ENCODE peak calls at places on chromosomes 3 and 15, in nine cellular contexts. I is fibroblast of lung, K is mammary epithelial cell, O is HFFc6, F is RWPE2, H is Calu3, S is progenitor cell of endocrine pancreas, Q is psoas muscle, A is heart left ventricle. B is an unnamed sample.

GRCh38 chr3:17136251-17136721 is 251.5 kb downstream of the PLCL2 start:
- DNase-seq in S (no peak), Q (no peak), H (no peak), I (peak), O (no peak), A (peak), F (no peak), K (no peak), B (peak)

GRCh38 chr3:32969656-32970055 is 18.2 kb downstream of the CCR4 start:
- DNase-seq in A (no peak), H (no peak), Q (no peak), O (no peak), S (no peak), K (no peak), I (no peak), F (no peak), B (no peak)

GRCh38 chr3:21036888-21037287 is 714.1 kb downstream of the ZNF385D start:
- DNase-seq in O (no peak), I (no peak), A (no peak), H (no peak), S (no peak), K (no peak), Q (no peak), F (no peak), B (no peak)

GRCh38 chr3:74546426-74546825 is 68.0 kb downstream of the CNTN3 start:
- DNase-seq in A (no peak), K (peak), I (peak), F (no peak), H (no peak), O (peak), S (no peak), Q (no peak), B (no peak)

GRCh38 chr15:45469429-45469828 is 53.1 kb downstream of the SLC30A4 start:
- DNase-seq in I (no peak), S (no peak), K (no peak), O (no peak), A (no peak), F (no peak), Q (no peak), H (no peak), B (no peak)

GRCh38 chr3:139037478-139037877 is 7.2 kb downstream of the PRR23C start:
- DNase-seq in H (no peak), I (no peak), K (no peak), A (no peak), Q (no peak), F (no peak), S (no peak), O (no peak), B (no peak)

GRCh38 chr15:65289261-65289854 is 2.7 kb upstream of the PARP16 start:
- DNase-seq in K (no peak), Q (no peak), H (no peak), O (no peak), A (no peak), S (no peak), I (no peak), F (no peak), B (no peak)

GRCh38 chr15:82122754-82123400 is 77.1 kb upstream of the MEX3B start:
- DNase-seq in O (peak), A (no peak), I (peak), H (peak), K (peak), F (peak), S (no peak), Q (peak), B (no peak)

GRCh38 chr15:88256261-88257230 is at the start of gene NTRK3:
- DNase-seq in H (no peak), O (no peak), S (no peak), K (peak), F (no peak), Q (no peak), A (no peak), I (peak), B (peak)

GRCh38 chr3:197494366-197495058 is 61.3 kb downstream of the BDH1 start:
- DNase-seq in H (peak), Q (no peak), K (peak), O (no peak), I (peak), F (no peak), A (no peak), S (no peak), B (no peak)

GRCh38 chr3:122825460-122825859 is 30.6 kb downstream of the SLC49A4 start:
- DNase-seq in F (no peak), S (no peak), H (no peak), I (no peak), K (no peak), O (no peak), Q (no peak), A (no peak), B (no peak)

GRCh38 chr3:151402349-151402748 is 17.8 kb upstream of the P2RY12 start:
- DNase-seq in I (no peak), K (no peak), Q (no peak), A (no peak), H (no peak), S (no peak), F (no peak), O (no peak), B (no peak)

GRCh38 chr3:14837864-14838263 is 19.1 kb downstream of the FGD5 start:
- DNase-seq in Q (no peak), O (no peak), H (no peak), I (no peak), S (no peak), F (no peak), A (peak), K (no peak), B (no peak)

GRCh38 chr15:69860316-69860715 is 237.4 kb downstream of the TLE3 start:
- DNase-seq in Q (no peak), K (no peak), A (no peak), F (no peak), I (no peak), O (no peak), S (no peak), H (no peak), B (no peak)

GRCh38 chr15:52745326-52746161 is 44.6 kb downstream of the ONECUT1 start:
- DNase-seq in Q (no peak), F (no peak), H (no peak), I (no peak), A (no peak), K (no peak), O (no peak), S (no peak), B (no peak)

GRCh38 chr3:46629571-46630517 is 17.5 kb downstream of the FAM240A start:
- DNase-seq in O (peak), K (peak), H (peak), I (peak), S (peak), A (peak), F (no peak), Q (peak), B (peak)

GRCh38 chr3:12894629-12895028 is 53.3 kb upstream of the RPL32 start:
- DNase-seq in A (peak), S (no peak), Q (peak), I (no peak), H (no peak), O (no peak), F (no peak), K (no peak), B (no peak)

GRCh38 chr3:17740703-17741102 is 1.7 kb downstream of the TBC1D5 start:
- DNase-seq in I (peak), O (peak), F (no peak), S (no peak), A (no peak), K (peak), Q (no peak), H (peak), B (no peak)

GRCh38 chr3:187292631-187293513 is 1.3 kb upstream of the MASP1 start:
- DNase-seq in H (no peak), K (no peak), F (no peak), A (peak), I (peak), O (peak), S (no peak), Q (no peak), B (no peak)

GRCh38 chr15:52171386-52171785 is 19.8 kb downstream of the GNB5 start:
- DNase-seq in O (no peak), A (no peak), K (peak), H (no peak), I (no peak), S (no peak), Q (no peak), F (no peak), B (no peak)

GRCh38 chr3:43792904-43793303 is 102.2 kb downstream of the ABHD5 start:
- DNase-seq in Q (no peak), H (no peak), I (no peak), A (no peak), K (no peak), F (no peak), O (peak), S (no peak), B (no peak)

GRCh38 chr3:17974206-17974841 is 231.9 kb upstream of the TBC1D5 start:
- DNase-seq in A (no peak), F (no peak), Q (no peak), O (no peak), K (no peak), I (no peak), S (no peak), H (no peak), B (no peak)

GRCh38 chr15:52143862-52144261 is 31.3 kb upstream of the BCL2L10 start:
- DNase-seq in Q (no peak), O (peak), K (peak), I (peak), A (no peak), S (no peak), F (peak), H (no peak), B (peak)

GRCh38 chr3:192655627-192656026 is 71.7 kb downstream of the FGF12 start:
- DNase-seq in Q (no peak), O (no peak), S (no peak), H (no peak), I (no peak), A (no peak), K (no peak), F (no peak), B (no peak)

GRCh38 chr3:76724075-76724474 is 315.8 kb upstream of the ROBO2 start:
- DNase-seq in H (no peak), F (no peak), A (no peak), K (no peak), Q (no peak), O (no peak), S (no peak), I (no peak), B (peak)

GRCh38 chr15:73375755-73376305 is 7.1 kb upstream of the HCN4 start:
- DNase-seq in A (peak), K (no peak), I (no peak), F (no peak), Q (no peak), O (peak), S (no peak), H (no peak), B (peak)

GRCh38 chr3:143109861-143110260 is 9.7 kb upstream of the CHST2 start:
- DNase-seq in Q (no peak), K (no peak), H (no peak), F (no peak), O (no peak), I (no peak), A (no peak), S (no peak), B (no peak)

GRCh38 chr3:95759614-95760301 is 1054.6 kb upstream of the EPHA6 start:
- DNase-seq in F (no peak), I (no peak), O (no peak), Q (no peak), H (no peak), K (no peak), S (no peak), A (no peak), B (no peak)

GRCh38 chr15:60673918-60674558 is 195.1 kb upstream of the ICE2 start:
- DNase-seq in A (no peak), S (no peak), F (peak), Q (peak), I (peak), K (peak), O (peak), H (peak), B (peak)

GRCh38 chr3:186425788-186426730 is 64.0 kb upstream of the DGKG start:
- DNase-seq in O (peak), S (no peak), F (no peak), I (peak), A (no peak), K (peak), H (no peak), Q (no peak), B (no peak)

GRCh38 chr3:186108106-186108940 is 566 bp downstream of the ETV5 start:
- DNase-seq in K (peak), Q (peak), O (peak), F (peak), H (peak), A (peak), I (peak), S (peak), B (peak)

GRCh38 chr3:122998206-122998605 is 29.4 kb downstream of the SEMA5B start:
- DNase-seq in I (no peak), A (no peak), O (no peak), K (no peak), Q (no peak), S (no peak), H (no peak), F (no peak), B (no peak)

GRCh38 chr3:110966966-110967663 is 104.5 kb upstream of the NECTIN3 start:
- DNase-seq in I (no peak), S (no peak), O (no peak), K (no peak), H (no peak), F (no peak), A (no peak), Q (no peak), B (no peak)
- TF ChIP-seq CTCF in I (no peak), S (no peak), O (no peak), K (no peak), H (no peak), F (no peak), A (no peak), Q (no peak), B (no peak)

DNA sequence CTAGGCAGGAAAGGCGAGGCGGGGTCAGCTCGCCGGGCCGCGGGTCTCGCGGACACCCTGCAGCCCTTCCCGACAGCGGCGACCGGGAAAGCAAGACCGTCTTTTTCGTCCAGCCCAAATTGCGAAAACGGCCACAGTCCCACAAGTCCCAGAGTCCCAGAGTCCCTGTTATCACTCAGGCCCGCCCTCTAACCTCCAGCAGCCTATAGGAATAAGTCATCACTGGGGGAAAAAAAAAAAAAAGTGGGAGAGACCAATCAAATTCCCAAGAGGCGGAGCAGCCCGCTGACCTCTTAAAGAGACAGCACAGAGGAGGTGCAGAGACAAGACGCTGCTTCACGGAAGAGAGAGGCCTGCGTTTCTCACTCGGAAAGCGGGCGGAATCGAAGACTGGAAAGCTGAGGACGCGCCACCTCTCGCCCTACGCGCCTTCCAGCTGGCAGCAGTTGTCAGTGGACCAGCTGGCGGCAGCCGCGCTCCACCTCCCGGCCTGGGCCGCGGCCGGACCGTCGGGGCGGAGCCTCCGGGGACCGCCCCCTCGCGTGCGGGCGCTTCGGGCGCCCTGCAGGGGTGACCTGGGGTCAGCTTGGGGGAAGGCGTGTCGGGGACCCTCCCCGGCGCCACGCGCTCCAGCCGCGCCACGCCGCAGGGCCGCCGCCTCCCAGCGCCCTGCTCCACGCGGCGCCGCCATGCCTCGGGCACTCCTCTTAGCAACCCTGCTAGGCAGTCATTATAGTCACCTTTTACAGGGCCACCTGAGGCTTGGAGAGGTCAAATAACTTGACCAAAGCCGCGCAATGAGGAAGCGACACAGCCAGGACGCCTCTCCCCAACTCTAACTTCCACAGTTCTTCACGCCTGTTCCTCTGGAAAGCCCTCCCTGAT is at the start of gene TPRA1:
- DNase-seq in I (peak), K (peak), Q (peak), S (peak), A (peak), F (peak), H (peak), O (peak), B (peak)
- TF ChIP-seq CTCF in I (no peak), K (peak), Q (no peak), S (no peak), A (peak), F (peak), H (no peak), O (peak), B (peak)

DNA sequence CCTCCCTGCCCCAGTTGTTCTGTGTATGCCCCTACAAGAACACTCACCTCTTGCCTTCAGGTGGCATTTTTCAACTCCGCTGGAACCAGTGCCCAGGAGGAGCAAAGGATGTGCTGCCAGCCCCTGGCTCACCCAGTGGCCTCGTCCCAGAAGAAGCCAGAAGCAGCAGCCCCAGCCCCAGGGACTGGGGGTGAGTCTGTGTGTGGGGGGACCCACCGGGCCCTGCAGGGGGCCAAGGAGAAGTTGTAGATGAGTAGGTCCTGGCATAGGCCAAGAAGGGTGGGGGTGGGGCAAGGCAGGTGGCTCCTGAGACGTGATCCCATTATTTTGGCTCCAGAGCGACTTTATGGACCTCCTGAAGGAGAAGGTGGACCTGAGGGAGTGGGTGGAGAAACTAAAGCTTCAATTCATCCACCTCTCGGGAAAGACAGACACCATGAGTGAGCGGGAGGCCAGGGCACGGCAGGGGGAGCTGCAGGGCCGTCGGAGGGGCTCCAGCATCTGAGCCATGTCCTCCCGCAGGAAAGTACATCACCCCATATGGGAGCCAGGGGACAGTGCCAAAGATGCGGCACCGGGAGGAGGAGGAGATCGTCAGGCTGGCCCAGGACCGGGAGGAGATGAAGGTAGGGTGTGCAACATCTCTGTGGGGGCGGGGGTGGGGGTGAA is 29.3 kb downstream of the NGRN start:
- DNase-seq in S (no peak), F (no peak), A (no peak), K (no peak), O (no peak), Q (no peak), H (no peak), I (no peak), B (peak)
- TF ChIP-seq CTCF in S (peak), F (no peak), A (no peak), K (no peak), O (no peak), Q (no peak), H (no peak), I (no peak), B (peak)

GRCh38 chr15:90394074-90394473 is 6.0 kb downstream of the IQGAP1 start:
- DNase-seq in S (no peak), K (no peak), A (no peak), I (no peak), O (no peak), H (no peak), Q (no peak), F (no peak), B (no peak)

GRCh38 chr15:90389513-90389912 is 1.5 kb downstream of the IQGAP1 start:
- DNase-seq in K (no peak), I (no peak), S (no peak), F (no peak), A (no peak), O (no peak), Q (no peak), H (no peak), B (no peak)

GRCh38 chr15:90396321-90396720 is 8.3 kb downstream of the IQGAP1 start:
- DNase-seq in I (no peak), F (no peak), H (no peak), Q (no peak), K (no peak), A (no peak), S (no peak), O (no peak), B (no peak)

GRCh38 chr15:90394702-90395442 is 6.8 kb downstream of the IQGAP1 start:
- DNase-seq in O (no peak), H (no peak), K (no peak), S (no peak), F (no peak), Q (no peak), A (no peak), I (no peak), B (no peak)

GRCh38 chr15:90393040-90393439 is 5.0 kb downstream of the IQGAP1 start:
- DNase-seq in A (no peak), F (no peak), S (no peak), I (no peak), K (no peak), Q (no peak), O (no peak), H (no peak), B (no peak)
- TF ChIP-seq CTCF in A (no peak), F (no peak), S (no peak), I (no peak), K (no peak), Q (no peak), O (no peak), H (no peak), B (no peak)

DNA sequence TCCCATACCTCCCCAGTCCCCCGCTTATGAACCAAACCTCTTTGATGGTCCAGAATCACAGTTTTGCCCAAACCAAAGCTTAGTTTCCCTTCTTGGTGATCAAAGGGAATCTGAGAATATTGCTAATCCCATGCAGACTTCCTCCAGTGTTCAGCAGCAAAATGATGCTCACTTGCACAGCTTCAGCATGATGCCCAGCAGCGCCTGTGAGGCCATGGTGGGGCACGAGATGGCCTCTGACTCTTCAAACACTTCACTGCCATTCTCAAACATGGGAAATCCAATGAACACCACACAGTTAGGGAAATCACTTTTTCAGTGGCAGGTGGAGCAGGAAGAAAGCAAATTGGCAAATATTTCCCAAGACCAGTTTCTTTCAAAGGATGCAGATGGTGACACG is 4.2 kb downstream of the NFKBIZ start:
- DNase-seq in A (no peak), O (no peak), I (no peak), K (no peak), H (no peak), F (no peak), Q (no peak), S (no peak), B (no peak)
- TF ChIP-seq CTCF in A (no peak), O (no peak), I (no peak), K (no peak), H (no peak), F (no peak), Q (no peak), S (no peak), B (no peak)

GRCh38 chr3:140355481-140355880 is 322.4 kb upstream of the TRIM42 start:
- DNase-seq in Q (no peak), A (no peak), O (no peak), F (no peak), H (no peak), K (no peak), S (no peak), I (no peak), B (no peak)

GRCh38 chr3:140349938-140350337 is 327.9 kb upstream of the TRIM42 start:
- DNase-seq in I (no peak), A (no peak), S (no peak), K (no peak), H (no peak), Q (no peak), F (no peak), O (no peak), B (no peak)

GRCh38 chr3:140351466-140351865 is 326.4 kb upstream of the TRIM42 start:
- DNase-seq in Q (no peak), A (no peak), K (no peak), I (no peak), H (no peak), F (no peak), S (no peak), O (no peak), B (no peak)
- TF ChIP-seq CTCF in Q (no peak), A (no peak), K (no peak), I (no peak), H (no peak), F (no peak), S (no peak), O (no peak), B (no peak)

GRCh38 chr3:113533534-113533892 is 1.2 kb downstream of the SIDT1 start:
- DNase-seq in Q (no peak), O (no peak), A (no peak), H (no peak), S (no peak), F (no peak), K (no peak), I (no peak), B (no peak)

GRCh38 chr3:113535898-113536297 is 3.5 kb downstream of the SIDT1 start:
- DNase-seq in I (no peak), A (no peak), K (no peak), S (no peak), Q (no peak), H (no peak), F (no peak), O (no peak), B (no peak)

GRCh38 chr3:113534365-113534764 is 2.0 kb downstream of the SIDT1 start:
- DNase-seq in H (no peak), O (no peak), A (no peak), Q (no peak), F (no peak), S (no peak), K (no peak), I (no peak), B (no peak)

GRCh38 chr3:113532698-113533533 is 561 bp downstream of the SIDT1 start:
- DNase-seq in F (no peak), I (peak), S (peak), Q (peak), H (no peak), O (no peak), A (no peak), K (no peak), B (peak)

GRCh38 chr3:113531826-113532697 is at the start of gene SIDT1:
- DNase-seq in F (no peak), O (no peak), H (peak), S (no peak), I (peak), K (peak), Q (no peak), A (no peak), B (no peak)
- TF ChIP-seq CTCF in F (no peak), O (no peak), H (no peak), S (no peak), I (no peak), K (no peak), Q (no peak), A (no peak), B (no peak)

B was measured in BE2C.